ENCODE peak calls at places on chromosomes 3 and 15, in four cellular contexts. A is transverse colon, M is heart left ventricle, Q is IMR-90. U is an unnamed sample.

GRCh38 chr3:42066516-42067181 is 24.5 kb upstream of the TRAK1 start:
- DNase-seq in Q (peak), A (no peak), M (peak), U (peak)

GRCh38 chr3:126125341-126125740 is 41.4 kb upstream of the SLC41A3 start:
- DNase-seq in M (peak), Q (no peak), A (peak), U (peak)

GRCh38 chr3:8266679-8267267 is 234.8 kb upstream of the LMCD1 start:
- DNase-seq in Q (no peak), M (no peak), A (no peak), U (no peak)

GRCh38 chr3:62965311-62965710 is 90.1 kb upstream of the CADPS start:
- DNase-seq in Q (no peak), A (no peak), M (no peak), U (no peak)

GRCh38 chr3:106033654-106034053 is 164.8 kb upstream of the CBLB start:
- DNase-seq in Q (no peak), A (no peak), M (no peak), U (no peak)

GRCh38 chr15:68939501-68939900 is 9.2 kb downstream of the SPESP1 start:
- DNase-seq in Q (no peak), M (no peak), A (no peak), U (no peak)

GRCh38 chr3:49570033-49570654 is 15.9 kb downstream of the BSN start:
- DNase-seq in A (no peak), Q (no peak), M (no peak), U (no peak)

GRCh38 chr15:57133127-57133968 is 214.9 kb downstream of the TCF12 start:
- DNase-seq in A (no peak), Q (peak), M (no peak), U (no peak)

GRCh38 chr3:17623464-17623863 is 119.0 kb downstream of the TBC1D5 start:
- DNase-seq in A (no peak), Q (no peak), M (no peak), U (no peak)

GRCh38 chr3:156230291-156230900 is 110.0 kb downstream of the KCNAB1 start:
- DNase-seq in Q (no peak), A (no peak), M (no peak), U (no peak)

GRCh38 chr3:114294940-114295480 is 1.2 kb downstream of the TIGIT start:
- DNase-seq in A (no peak), M (no peak), Q (no peak), U (no peak)

GRCh38 chr15:90921887-90922286 is 10.5 kb downstream of the HDDC3 start:
- DNase-seq in M (no peak), A (no peak), Q (no peak), U (no peak)

GRCh38 chr15:95990833-95991232 is 339.7 kb upstream of the NR2F2 start:
- DNase-seq in A (no peak), M (no peak), Q (no peak), U (no peak)

GRCh38 chr15:48049736-48050135 is 71.1 kb upstream of the SLC24A5 start:
- DNase-seq in Q (no peak), A (no peak), M (no peak), U (no peak)

GRCh38 chr15:87557871-87558270 is 698.7 kb downstream of the NTRK3 start:
- DNase-seq in A (no peak), Q (no peak), M (no peak), U (no peak)

GRCh38 chr3:196268270-196269163 is 19.0 kb downstream of the PCYT1A start:
- DNase-seq in Q (peak), M (no peak), A (no peak), U (no peak)

GRCh38 chr15:78006567-78007205 is 70.8 kb downstream of the TBC1D2B start:
- DNase-seq in M (no peak), A (peak), Q (no peak), U (no peak)

GRCh38 chr3:139062915-139063314 is 18.2 kb upstream of the PRR23C start:
- DNase-seq in Q (no peak), A (no peak), M (no peak), U (no peak)

GRCh38 chr3:150443331-150443741 is 35.2 kb downstream of the TSC22D2 start:
- DNase-seq in M (no peak), Q (peak), A (no peak), U (no peak)

GRCh38 chr3:181635141-181635540 is 76.6 kb upstream of the SOX2 start:
- DNase-seq in A (no peak), Q (no peak), M (no peak), U (no peak)

GRCh38 chr3:169100616-169101015 is 562.9 kb downstream of the MECOM start:
- DNase-seq in Q (no peak), A (no peak), M (no peak), U (no peak)

GRCh38 chr3:107416886-107417285 is 39.6 kb downstream of the CCDC54 start:
- DNase-seq in Q (peak), A (no peak), M (no peak), U (no peak)

GRCh38 chr3:70979983-70980645 is 603.4 kb downstream of the FOXP1 start:
- DNase-seq in M (no peak), Q (peak), A (no peak), U (no peak)

GRCh38 chr3:195752538-195753331 is 32.0 kb downstream of the MUC20 start:
- DNase-seq in Q (no peak), A (no peak), M (no peak), U (peak)

GRCh38 chr3:107216229-107216628 is 161.0 kb upstream of the CCDC54 start:
- DNase-seq in Q (no peak), A (no peak), M (no peak), U (no peak)

DNA sequence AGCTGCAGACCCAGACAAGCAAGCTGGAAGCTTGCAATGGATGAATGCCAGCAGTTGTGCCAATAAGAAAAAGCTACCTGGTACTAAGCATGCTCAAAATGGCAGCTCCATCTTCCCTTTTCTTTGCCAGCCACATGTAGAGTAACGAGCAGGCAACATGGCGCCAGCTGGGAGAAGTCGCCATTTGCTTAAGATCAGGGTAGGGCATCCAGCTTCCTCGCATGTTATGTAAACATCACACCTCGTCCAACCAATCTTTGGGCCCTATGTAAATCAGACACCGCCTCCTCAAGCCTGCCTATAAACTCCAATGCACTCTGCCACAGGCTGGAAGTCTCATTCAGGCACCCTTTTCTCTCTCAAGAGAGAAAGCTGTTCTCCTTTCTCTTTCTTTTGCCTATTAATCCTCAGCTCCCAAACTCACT is 973.9 kb downstream of the FHIT start:
- DNase-seq in M (no peak), A (no peak), Q (no peak), U (no peak)
- TF ChIP-seq POLR2A in M (no peak), A (no peak), Q (no peak), U (no peak)

GRCh38 chr15:84826369-84826823 is 9.2 kb downstream of the ALPK3 start:
- DNase-seq in A (peak), M (peak), Q (no peak), U (no peak)
- TF ChIP-seq CTCF in A (peak), M (no peak), Q (no peak), U (no peak)

GRCh38 chr15:63244399-63244798 is 33.0 kb upstream of the APH1B start:
- DNase-seq in Q (no peak), A (no peak), M (no peak), U (no peak)
- H3K27ac ChIP-seq in Q (no peak), A (peak), M (peak), U (peak)

GRCh38 chr3:33921608-33922007 is 123.2 kb downstream of the PDCD6IP start:
- DNase-seq in Q (peak), M (no peak), A (no peak), U (no peak)
- TF ChIP-seq POLR2A in Q (no peak), M (no peak), A (no peak), U (no peak)

DNA sequence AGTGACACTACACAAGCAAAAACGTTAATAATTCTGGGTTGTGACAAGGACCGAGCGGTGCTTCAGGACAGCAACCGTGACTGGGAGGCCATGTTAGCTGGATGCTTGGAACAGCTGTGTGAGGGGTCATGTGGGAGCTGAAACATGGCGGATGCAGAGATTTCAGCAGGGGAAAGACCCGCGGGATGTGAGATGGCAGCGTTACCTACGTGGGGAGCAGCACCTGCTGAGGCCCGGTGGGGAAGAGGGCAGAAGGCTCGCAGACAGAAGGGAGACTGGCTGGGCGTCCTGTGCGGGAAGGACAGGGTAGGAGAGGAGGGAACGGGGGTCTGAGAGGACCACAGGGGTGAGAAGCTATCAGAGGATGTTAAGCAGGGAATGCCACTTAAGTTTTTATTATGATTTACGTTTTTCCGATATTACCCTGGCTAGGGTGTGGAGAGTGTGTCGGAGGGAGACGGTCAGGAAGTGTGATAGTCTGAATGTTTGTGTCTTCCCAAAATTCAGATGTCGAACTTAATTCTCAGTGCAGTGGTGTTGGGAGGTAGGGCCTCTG is 228.8 kb upstream of the LYSMD4 start:
- DNase-seq in A (no peak), Q (no peak), M (peak), U (peak)
- TF ChIP-seq CTCF in A (no peak), Q (no peak), M (no peak), U (no peak)

GRCh38 chr3:177144922-177145321 is 52.4 kb downstream of the TBL1XR1 start:
- DNase-seq in Q (no peak), A (no peak), M (no peak), U (no peak)
- H3K27ac ChIP-seq in Q (no peak), A (peak), M (no peak), U (no peak)

U was measured in spleen.